ENCODE peak calls at places on chromosomes 4 and X, in seven cellular contexts. One of them, this sample, is unnamed.

GRCh38 chr4:41022116-41022515 is 192.2 kb downstream of the APBB2 start:
- DNase-seq in GM23248: peak
- DNase-seq in SK-N-SH: no peak
- DNase-seq in astrocyte: peak
- DNase-seq in fibroblast of lung: no peak
- DNase-seq in IMR-90: no peak
- DNase-seq in colonic mucosa: no peak
- DNase-seq in this sample: no peak

GRCh38 chr4:6499241-6499605 is 26.8 kb upstream of the PPP2R2C start:
- DNase-seq in GM23248: no peak
- DNase-seq in SK-N-SH: no peak
- DNase-seq in astrocyte: no peak
- DNase-seq in fibroblast of lung: no peak
- DNase-seq in IMR-90: no peak
- DNase-seq in colonic mucosa: peak
- DNase-seq in this sample: no peak

GRCh38 chr4:124941267-124941666 is 228.7 kb upstream of the ANKRD50 start:
- DNase-seq in GM23248: peak
- DNase-seq in SK-N-SH: no peak
- DNase-seq in astrocyte: peak
- DNase-seq in fibroblast of lung: no peak
- DNase-seq in IMR-90: peak
- DNase-seq in colonic mucosa: no peak
- DNase-seq in this sample: no peak

GRCh38 chr4:101977096-101977495 is 186.6 kb downstream of the BANK1 start:
- DNase-seq in GM23248: peak
- DNase-seq in SK-N-SH: no peak
- DNase-seq in astrocyte: peak
- DNase-seq in fibroblast of lung: peak
- DNase-seq in IMR-90: peak
- DNase-seq in colonic mucosa: no peak
- DNase-seq in this sample: peak

GRCh38 chr4:181802207-181802606 is 441.0 kb upstream of the TENM3 start:
- DNase-seq in GM23248: no peak
- DNase-seq in SK-N-SH: no peak
- DNase-seq in astrocyte: no peak
- DNase-seq in fibroblast of lung: no peak
- DNase-seq in IMR-90: no peak
- DNase-seq in colonic mucosa: no peak
- DNase-seq in this sample: no peak

GRCh38 chr4:56220261-56220660 is 167.0 kb downstream of the AASDH start:
- DNase-seq in GM23248: no peak
- DNase-seq in SK-N-SH: no peak
- DNase-seq in astrocyte: peak
- DNase-seq in fibroblast of lung: peak
- DNase-seq in IMR-90: peak
- DNase-seq in colonic mucosa: no peak
- DNase-seq in this sample: no peak

GRCh38 chr4:26860922-26861433 is 337 bp downstream of the STIM2 start:
- DNase-seq in GM23248: peak
- DNase-seq in SK-N-SH: peak
- DNase-seq in astrocyte: peak
- DNase-seq in fibroblast of lung: peak
- DNase-seq in IMR-90: peak
- DNase-seq in colonic mucosa: peak
- DNase-seq in this sample: peak

GRCh38 chr4:184583738-184584502 is 65.3 kb downstream of the CASP3 start:
- DNase-seq in GM23248: no peak
- DNase-seq in SK-N-SH: no peak
- DNase-seq in astrocyte: no peak
- DNase-seq in fibroblast of lung: no peak
- DNase-seq in IMR-90: no peak
- DNase-seq in colonic mucosa: no peak
- DNase-seq in this sample: no peak

GRCh38 chr4:100576570-100576969 is 58.7 kb upstream of the EMCN start:
- DNase-seq in GM23248: no peak
- DNase-seq in SK-N-SH: no peak
- DNase-seq in astrocyte: no peak
- DNase-seq in fibroblast of lung: no peak
- DNase-seq in IMR-90: no peak
- DNase-seq in colonic mucosa: no peak
- DNase-seq in this sample: no peak

GRCh38 chr4:147362868-147363440 is 117.9 kb upstream of the EDNRA start:
- DNase-seq in GM23248: no peak
- DNase-seq in SK-N-SH: peak
- DNase-seq in astrocyte: no peak
- DNase-seq in fibroblast of lung: peak
- DNase-seq in IMR-90: peak
- DNase-seq in colonic mucosa: peak
- DNase-seq in this sample: peak

GRCh38 chr4:2860391-2861348 is 17.0 kb downstream of the ADD1 start:
- DNase-seq in GM23248: no peak
- DNase-seq in SK-N-SH: no peak
- DNase-seq in astrocyte: peak
- DNase-seq in fibroblast of lung: no peak
- DNase-seq in IMR-90: peak
- DNase-seq in colonic mucosa: no peak
- DNase-seq in this sample: peak

GRCh38 chr4:156870166-156870565 is 101.4 kb downstream of the PDGFC start:
- DNase-seq in GM23248: peak
- DNase-seq in SK-N-SH: no peak
- DNase-seq in astrocyte: no peak
- DNase-seq in fibroblast of lung: peak
- DNase-seq in IMR-90: peak
- DNase-seq in colonic mucosa: no peak
- DNase-seq in this sample: peak

GRCh38 chrX:24396236-24396929 is 35.9 kb downstream of the SUPT20HL1 start:
- DNase-seq in GM23248: peak
- DNase-seq in SK-N-SH: no peak
- DNase-seq in astrocyte: peak
- DNase-seq in fibroblast of lung: peak
- DNase-seq in IMR-90: peak
- DNase-seq in colonic mucosa: no peak
- DNase-seq in this sample: peak

GRCh38 chr4:139092271-139092670 is 76.7 kb downstream of the NOCT start:
- DNase-seq in GM23248: no peak
- DNase-seq in SK-N-SH: no peak
- DNase-seq in astrocyte: no peak
- DNase-seq in fibroblast of lung: no peak
- DNase-seq in IMR-90: no peak
- DNase-seq in colonic mucosa: no peak
- DNase-seq in this sample: no peak

GRCh38 chr4:161252520-161253141 is 911.2 kb downstream of the FSTL5 start:
- DNase-seq in GM23248: peak
- DNase-seq in SK-N-SH: no peak
- DNase-seq in astrocyte: no peak
- DNase-seq in fibroblast of lung: peak
- DNase-seq in IMR-90: peak
- DNase-seq in colonic mucosa: no peak
- DNase-seq in this sample: peak

GRCh38 chr4:34422472-34422871 is 1821.8 kb downstream of the ARAP2 start:
- DNase-seq in GM23248: peak
- DNase-seq in SK-N-SH: no peak
- DNase-seq in astrocyte: no peak
- DNase-seq in fibroblast of lung: peak
- DNase-seq in IMR-90: no peak
- DNase-seq in colonic mucosa: no peak
- DNase-seq in this sample: peak

GRCh38 chr4:152094851-152095700 is 334.3 kb upstream of the GATB start:
- DNase-seq in GM23248: peak
- DNase-seq in SK-N-SH: no peak
- DNase-seq in astrocyte: peak
- DNase-seq in fibroblast of lung: peak
- DNase-seq in IMR-90: peak
- DNase-seq in colonic mucosa: peak
- DNase-seq in this sample: peak

GRCh38 chrX:37314526-37314925 is 34.6 kb upstream of the PRRG1 start:
- DNase-seq in GM23248: peak
- DNase-seq in SK-N-SH: no peak
- DNase-seq in astrocyte: peak
- DNase-seq in fibroblast of lung: peak
- DNase-seq in IMR-90: peak
- DNase-seq in colonic mucosa: no peak
- DNase-seq in this sample: peak

DNA sequence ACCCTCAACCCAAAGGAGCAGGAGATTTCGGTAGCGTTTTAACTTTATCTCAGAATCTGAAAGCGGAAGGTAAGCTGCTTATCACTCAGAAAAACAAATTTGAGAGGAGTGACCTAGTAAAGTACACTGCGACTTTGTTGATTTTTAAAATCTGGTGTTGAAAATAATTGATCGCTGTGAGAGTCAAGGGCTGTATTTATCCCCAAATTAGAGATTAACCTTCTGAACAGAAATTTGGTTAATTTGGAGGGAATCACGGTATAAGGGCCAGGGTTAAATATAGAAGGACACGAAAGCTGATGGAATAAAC is 212 bp downstream of the CLCN4 start:
- DNase-seq in GM23248: no peak
- DNase-seq in SK-N-SH: no peak
- DNase-seq in astrocyte: no peak
- DNase-seq in fibroblast of lung: no peak
- DNase-seq in IMR-90: no peak
- DNase-seq in colonic mucosa: no peak
- DNase-seq in this sample: no peak
- H3K9ac ChIP-seq in GM23248: peak
- H3K9ac ChIP-seq in SK-N-SH: no peak
- H3K9ac ChIP-seq in astrocyte: peak
- H3K9ac ChIP-seq in fibroblast of lung: no peak
- H3K9ac ChIP-seq in IMR-90: peak
- H3K9ac ChIP-seq in colonic mucosa: no peak
- H3K9ac ChIP-seq in this sample: peak

DNA sequence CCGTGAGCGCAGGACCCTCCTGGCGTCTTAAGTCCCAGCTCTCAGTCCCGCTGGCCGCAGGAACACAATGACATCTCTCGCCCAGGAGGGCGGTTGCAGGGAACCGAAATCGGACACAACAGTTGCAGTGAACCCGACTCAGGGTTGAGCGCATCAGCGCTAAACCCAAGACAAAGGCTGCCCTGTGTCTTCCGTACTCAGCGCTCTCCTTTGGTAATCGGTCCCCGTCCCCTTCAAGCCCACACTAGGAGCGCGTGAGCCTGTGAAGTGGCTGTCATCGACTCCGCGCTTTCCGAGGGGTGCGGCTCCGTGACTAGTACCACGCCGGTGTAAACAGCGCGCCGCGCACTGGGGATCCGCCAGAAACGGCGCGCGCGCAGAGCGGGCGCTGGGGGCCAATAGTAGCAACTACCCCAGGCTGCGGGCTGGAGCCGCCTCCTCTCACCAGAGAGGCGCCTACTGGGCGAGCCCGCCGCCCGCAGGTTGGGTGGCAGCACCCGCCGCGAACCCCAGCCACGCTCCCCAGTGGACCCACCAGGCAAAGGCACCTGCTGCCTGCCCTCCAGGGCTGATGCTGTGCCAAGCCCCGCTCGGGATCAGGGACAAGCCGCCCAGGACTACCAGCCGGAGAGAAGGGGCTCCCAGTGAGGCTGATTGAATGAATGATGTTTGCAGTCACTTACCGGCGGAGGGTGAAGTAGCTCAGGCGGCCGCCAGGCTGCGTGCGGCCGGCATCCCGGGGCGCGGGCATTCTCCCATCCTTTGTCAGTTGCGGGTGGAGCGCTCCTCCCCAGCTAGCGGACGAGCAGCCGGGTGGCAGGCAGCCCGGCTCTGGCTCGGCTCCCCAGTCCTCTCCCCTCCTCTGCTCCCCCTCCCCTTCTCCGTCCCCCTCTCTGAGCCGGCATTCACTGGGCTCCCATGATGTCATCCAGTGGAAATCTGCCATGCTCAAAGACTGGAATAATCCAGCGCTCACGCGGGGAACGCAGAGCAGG is 370.4 kb upstream of the SMIM31 start:
- DNase-seq in GM23248: peak
- DNase-seq in SK-N-SH: peak
- DNase-seq in astrocyte: peak
- DNase-seq in fibroblast of lung: peak
- DNase-seq in IMR-90: peak
- DNase-seq in colonic mucosa: no peak
- DNase-seq in this sample: no peak
- H3K4me3 ChIP-seq in GM23248: no peak
- H3K4me3 ChIP-seq in SK-N-SH: no peak
- H3K4me3 ChIP-seq in astrocyte: peak
- H3K4me3 ChIP-seq in fibroblast of lung: peak
- H3K4me3 ChIP-seq in IMR-90: no peak
- H3K4me3 ChIP-seq in colonic mucosa: no peak
- H3K4me3 ChIP-seq in this sample: peak

GRCh38 chrX:129622757-129623301 is 31.9 kb downstream of the APLN start:
- DNase-seq in GM23248: no peak
- DNase-seq in SK-N-SH: no peak
- DNase-seq in astrocyte: peak
- DNase-seq in fibroblast of lung: no peak
- DNase-seq in IMR-90: peak
- DNase-seq in colonic mucosa: no peak
- DNase-seq in this sample: no peak
- H3K9ac ChIP-seq in GM23248: no peak
- H3K9ac ChIP-seq in SK-N-SH: no peak
- H3K9ac ChIP-seq in astrocyte: peak
- H3K9ac ChIP-seq in fibroblast of lung: no peak
- H3K9ac ChIP-seq in IMR-90: no peak
- H3K9ac ChIP-seq in colonic mucosa: no peak
- H3K9ac ChIP-seq in this sample: no peak

GRCh38 chr4:122854860-122855259 is 28.2 kb downstream of the FGF2 start:
- DNase-seq in GM23248: no peak
- DNase-seq in SK-N-SH: no peak
- DNase-seq in astrocyte: no peak
- DNase-seq in fibroblast of lung: no peak
- DNase-seq in IMR-90: no peak
- DNase-seq in colonic mucosa: no peak
- DNase-seq in this sample: peak

GRCh38 chr4:122857160-122857559 is 30.5 kb downstream of the FGF2 start:
- DNase-seq in GM23248: no peak
- DNase-seq in SK-N-SH: no peak
- DNase-seq in astrocyte: no peak
- DNase-seq in fibroblast of lung: no peak
- DNase-seq in IMR-90: no peak
- DNase-seq in colonic mucosa: no peak
- DNase-seq in this sample: no peak

GRCh38 chr4:122851568-122851967 is 24.9 kb downstream of the FGF2 start:
- DNase-seq in GM23248: no peak
- DNase-seq in SK-N-SH: no peak
- DNase-seq in astrocyte: no peak
- DNase-seq in fibroblast of lung: no peak
- DNase-seq in IMR-90: no peak
- DNase-seq in colonic mucosa: no peak
- DNase-seq in this sample: no peak

GRCh38 chr4:122854444-122854843 is 27.8 kb downstream of the FGF2 start:
- DNase-seq in GM23248: peak
- DNase-seq in SK-N-SH: no peak
- DNase-seq in astrocyte: no peak
- DNase-seq in fibroblast of lung: peak
- DNase-seq in IMR-90: no peak
- DNase-seq in colonic mucosa: no peak
- DNase-seq in this sample: no peak

DNA sequence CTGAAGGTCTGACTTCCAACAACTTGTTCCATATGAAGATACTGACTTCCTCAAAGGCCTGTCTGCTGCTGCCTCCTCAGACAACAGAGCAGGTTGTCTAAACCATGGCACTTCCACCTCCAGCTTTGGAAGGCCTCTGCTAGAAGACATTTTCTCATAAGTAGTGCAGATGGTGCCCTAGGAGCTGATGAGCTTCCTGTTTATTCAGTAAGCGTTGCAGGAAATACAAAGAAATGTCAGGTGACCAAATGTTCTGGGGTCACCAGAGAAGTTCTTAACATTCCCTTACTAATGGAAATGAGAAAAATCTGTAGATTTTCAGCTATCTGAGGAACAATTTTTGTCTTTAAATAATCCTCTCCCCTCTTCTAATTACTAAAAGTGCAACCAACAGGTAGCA is 28.9 kb downstream of the FGF2 start:
- DNase-seq in GM23248: no peak
- DNase-seq in SK-N-SH: no peak
- DNase-seq in astrocyte: no peak
- DNase-seq in fibroblast of lung: no peak
- DNase-seq in IMR-90: no peak
- DNase-seq in colonic mucosa: no peak
- DNase-seq in this sample: no peak
- H3K4me3 ChIP-seq in GM23248: no peak
- H3K4me3 ChIP-seq in SK-N-SH: no peak
- H3K4me3 ChIP-seq in astrocyte: no peak
- H3K4me3 ChIP-seq in fibroblast of lung: no peak
- H3K4me3 ChIP-seq in IMR-90: no peak
- H3K4me3 ChIP-seq in colonic mucosa: no peak
- H3K4me3 ChIP-seq in this sample: peak